ENCODE peak calls at places on chromosomes 16 and 17, in ten cellular contexts. N, W, U, Y, Z, B, J, K, G and M are unnamed samples.

GRCh38 chr17:488993-489757 is 136.6 kb upstream of the RPH3AL start:
- DNase-seq in N (peak; percentile 21), W (peak; percentile 60), U (no peak), Y (peak; percentile 26), Z (peak; percentile 52), B (no peak), J (no peak), K (no peak), G (no peak), M (peak; percentile 43)

GRCh38 chr17:28335959-28336871 is 654 bp downstream of the TNFAIP1 start:
- DNase-seq in N (peak; percentile 19), W (no peak), U (no peak), Y (peak; percentile 93), Z (no peak), B (peak; percentile 79), J (peak; percentile 80), K (peak; percentile 69), G (peak; percentile 94), M (peak; percentile 92)

GRCh38 chr17:75557075-75557851 is 30.3 kb upstream of the MYO15B start:
- DNase-seq in N (no peak), W (no peak), U (no peak), Y (peak; percentile 13), Z (no peak), B (peak; percentile 49), J (no peak), K (peak; percentile 5), G (no peak), M (peak; percentile 77)

GRCh38 chr17:58710948-58711552 is 18.6 kb downstream of the RAD51C start:
- DNase-seq in N (peak; percentile 24), W (no peak), U (peak; percentile 26), Y (peak; percentile 19), Z (peak; percentile 19), B (peak; percentile 30), J (peak; percentile 17), K (peak; percentile 41), G (peak; percentile 86), M (no peak)

GRCh38 chr16:79318137-79318899 is 282.2 kb downstream of the MAF start:
- DNase-seq in N (no peak), W (no peak), U (no peak), Y (no peak), Z (no peak), B (no peak), J (no peak), K (no peak), G (no peak), M (no peak)

GRCh38 chr16:68085259-68086071 is at the start of gene NFATC3:
- DNase-seq in N (peak; percentile 99), W (peak; percentile 99), U (peak; percentile 97), Y (peak; percentile 93), Z (peak; percentile 96), B (peak; percentile 99), J (no peak), K (peak; percentile 97), G (peak; percentile 78), M (peak; percentile 76)

GRCh38 chr17:979539-980405 is at the start of gene NXN:
- DNase-seq in N (peak; percentile 90), W (peak; percentile 96), U (peak; percentile 83), Y (peak; percentile 71), Z (peak; percentile 80), B (peak; percentile 98), J (peak; percentile 85), K (peak; percentile 56), G (peak; percentile 91), M (peak; percentile 86)

GRCh38 chr16:87474566-87474996 is 18.2 kb downstream of the ZCCHC14 start:
- DNase-seq in N (no peak), W (no peak), U (no peak), Y (no peak), Z (no peak), B (no peak), J (no peak), K (no peak), G (no peak), M (no peak)

GRCh38 chr17:71436479-71436878 is 684.3 kb upstream of the SOX9 start:
- DNase-seq in N (no peak), W (no peak), U (no peak), Y (peak; percentile 60), Z (no peak), B (no peak), J (no peak), K (no peak), G (no peak), M (no peak)

GRCh38 chr17:77615672-77616242 is 342.7 kb upstream of the TNRC6C start:
- DNase-seq in N (no peak), W (no peak), U (no peak), Y (no peak), Z (no peak), B (no peak), J (no peak), K (no peak), G (no peak), M (no peak)

GRCh38 chr16:927931-928330 is 42.9 kb downstream of the LMF1 start:
- DNase-seq in N (no peak), W (no peak), U (no peak), Y (no peak), Z (no peak), B (no peak), J (no peak), K (no peak), G (no peak), M (no peak)

GRCh38 chr17:60098578-60098977 is 19.9 kb upstream of the HEATR6 start:
- DNase-seq in N (no peak), W (no peak), U (no peak), Y (no peak), Z (no peak), B (no peak), J (no peak), K (no peak), G (no peak), M (no peak)

GRCh38 chr17:21127508-21128077 is 829 bp downstream of the DHRS7B start:
- DNase-seq in N (no peak), W (no peak), U (no peak), Y (no peak), Z (no peak), B (no peak), J (no peak), K (no peak), G (no peak), M (no peak)

GRCh38 chr17:50181601-50182345 is 16.0 kb downstream of the SGCA start:
- DNase-seq in N (no peak), W (no peak), U (no peak), Y (peak; percentile 25), Z (no peak), B (no peak), J (no peak), K (peak; percentile 65), G (no peak), M (no peak)